ENCODE peak calls at places on chromosome 12, in six cellular contexts. One of them, this sample, is unnamed.
A peak's percentile ranks its signal among the peaks of the same experiment; 100 is the strongest.

GRCh38 chr12:15299947-15300346 is 22.4 kb upstream of the PTPRO start:
- DNase-seq in H1: no peak
- DNase-seq in IMR-90: no peak
- DNase-seq in GM12878: no peak
- DNase-seq in SK-N-SH: no peak
- DNase-seq in HepG2: no peak
- DNase-seq in this sample: no peak

GRCh38 chr12:99455350-99456037 is 192.1 kb upstream of the GARIN6 start:
- DNase-seq in H1: no peak
- DNase-seq in IMR-90: no peak
- DNase-seq in GM12878: no peak
- DNase-seq in SK-N-SH: no peak
- DNase-seq in HepG2: no peak
- DNase-seq in this sample: no peak

GRCh38 chr12:30599631-30600030 is 96.0 kb downstream of the IPO8 start:
- DNase-seq in H1: no peak
- DNase-seq in IMR-90: peak; percentile 39
- DNase-seq in GM12878: no peak
- DNase-seq in SK-N-SH: no peak
- DNase-seq in HepG2: peak; percentile 97
- DNase-seq in this sample: no peak

GRCh38 chr12:104463371-104463770 is 6.6 kb downstream of the CHST11 start:
- DNase-seq in H1: no peak
- DNase-seq in IMR-90: no peak
- DNase-seq in GM12878: no peak
- DNase-seq in SK-N-SH: no peak
- DNase-seq in HepG2: no peak
- DNase-seq in this sample: no peak

GRCh38 chr12:114668905-114669304 is 15.1 kb downstream of the TBX3 start:
- DNase-seq in H1: no peak
- DNase-seq in IMR-90: no peak
- DNase-seq in GM12878: no peak
- DNase-seq in SK-N-SH: peak; percentile 86
- DNase-seq in HepG2: peak; percentile 45
- DNase-seq in this sample: no peak

GRCh38 chr12:106299193-106299794 is 3.2 kb upstream of the TCP11L2 start:
- DNase-seq in H1: no peak
- DNase-seq in IMR-90: peak; percentile 30
- DNase-seq in GM12878: no peak
- DNase-seq in SK-N-SH: no peak
- DNase-seq in HepG2: no peak
- DNase-seq in this sample: no peak

GRCh38 chr12:49298160-49298559 is 3.2 kb downstream of the PRPH start:
- DNase-seq in H1: no peak
- DNase-seq in IMR-90: no peak
- DNase-seq in GM12878: no peak
- DNase-seq in SK-N-SH: peak; percentile 55
- DNase-seq in HepG2: no peak
- DNase-seq in this sample: no peak

GRCh38 chr12:27936196-27936595 is 36.3 kb downstream of the PTHLH start:
- DNase-seq in H1: no peak
- DNase-seq in IMR-90: peak; percentile 54
- DNase-seq in GM12878: no peak
- DNase-seq in SK-N-SH: no peak
- DNase-seq in HepG2: no peak
- DNase-seq in this sample: no peak

GRCh38 chr12:104182144-104182543 is 33.4 kb upstream of the TXNRD1 start:
- DNase-seq in H1: no peak
- DNase-seq in IMR-90: peak; percentile 96
- DNase-seq in GM12878: no peak
- DNase-seq in SK-N-SH: no peak
- DNase-seq in HepG2: no peak
- DNase-seq in this sample: no peak

GRCh38 chr12:15689751-15690191 is 99.4 kb downstream of the EPS8 start:
- DNase-seq in H1: no peak
- DNase-seq in IMR-90: no peak
- DNase-seq in GM12878: no peak
- DNase-seq in SK-N-SH: no peak
- DNase-seq in HepG2: peak; percentile 6
- DNase-seq in this sample: no peak

GRCh38 chr12:39077226-39077625 is 171.8 kb upstream of the CPNE8 start:
- DNase-seq in H1: no peak
- DNase-seq in IMR-90: no peak
- DNase-seq in GM12878: no peak
- DNase-seq in SK-N-SH: peak; percentile 30
- DNase-seq in HepG2: no peak
- DNase-seq in this sample: no peak

GRCh38 chr12:132423251-132424117 is 66.5 kb upstream of the FBRSL1 start:
- DNase-seq in H1: no peak
- DNase-seq in IMR-90: no peak
- DNase-seq in GM12878: no peak
- DNase-seq in SK-N-SH: peak; percentile 81
- DNase-seq in HepG2: peak; percentile 23
- DNase-seq in this sample: peak; percentile 78

GRCh38 chr12:102702447-102703114 is 214.5 kb downstream of the PAH start:
- DNase-seq in H1: peak; percentile 65
- DNase-seq in IMR-90: peak; percentile 65
- DNase-seq in GM12878: no peak
- DNase-seq in SK-N-SH: peak; percentile 48
- DNase-seq in HepG2: peak; percentile 54
- DNase-seq in this sample: peak; percentile 71

GRCh38 chr12:49189731-49190314 is 943 bp upstream of the TUBA1A start:
- DNase-seq in H1: no peak
- DNase-seq in IMR-90: no peak
- DNase-seq in GM12878: no peak
- DNase-seq in SK-N-SH: no peak
- DNase-seq in HepG2: no peak
- DNase-seq in this sample: no peak

GRCh38 chr12:64236549-64236948 is 14.5 kb upstream of the KICS2 start:
- DNase-seq in H1: no peak
- DNase-seq in IMR-90: peak; percentile 19
- DNase-seq in GM12878: no peak
- DNase-seq in SK-N-SH: peak; percentile 7
- DNase-seq in HepG2: no peak
- DNase-seq in this sample: no peak

GRCh38 chr12:110932048-110932447 is 11.7 kb upstream of the MYL2 start:
- DNase-seq in H1: peak; percentile 63
- DNase-seq in IMR-90: no peak
- DNase-seq in GM12878: no peak
- DNase-seq in SK-N-SH: peak; percentile 40
- DNase-seq in HepG2: no peak
- DNase-seq in this sample: no peak

GRCh38 chr12:13864081-13864673 is 117.2 kb downstream of the GRIN2B start:
- DNase-seq in H1: peak; percentile 84
- DNase-seq in IMR-90: peak; percentile 61
- DNase-seq in GM12878: peak; percentile 11
- DNase-seq in SK-N-SH: peak; percentile 46
- DNase-seq in HepG2: peak; percentile 48
- DNase-seq in this sample: peak; percentile 58

GRCh38 chr12:21759737-21760136 is 14.8 kb downstream of the KCNJ8 start:
- DNase-seq in H1: no peak
- DNase-seq in IMR-90: no peak
- DNase-seq in GM12878: no peak
- DNase-seq in SK-N-SH: no peak
- DNase-seq in HepG2: no peak
- DNase-seq in this sample: no peak

GRCh38 chr12:644818-645552 is 18.3 kb downstream of the NINJ2 start:
- DNase-seq in H1: no peak
- DNase-seq in IMR-90: no peak
- DNase-seq in GM12878: no peak
- DNase-seq in SK-N-SH: no peak
- DNase-seq in HepG2: no peak
- DNase-seq in this sample: no peak

GRCh38 chr12:14086838-14087237 is 105.4 kb upstream of the GRIN2B start:
- DNase-seq in H1: no peak
- DNase-seq in IMR-90: no peak
- DNase-seq in GM12878: no peak
- DNase-seq in SK-N-SH: no peak
- DNase-seq in HepG2: no peak
- DNase-seq in this sample: no peak

GRCh38 chr12:126936181-126936851 is 1330.7 kb upstream of the TMEM132C start:
- DNase-seq in H1: no peak
- DNase-seq in IMR-90: no peak
- DNase-seq in GM12878: peak; percentile 7
- DNase-seq in SK-N-SH: no peak
- DNase-seq in HepG2: no peak
- DNase-seq in this sample: no peak

GRCh38 chr12:9787340-9787737 is 26.6 kb upstream of the CD69 start:
- DNase-seq in H1: no peak
- DNase-seq in IMR-90: peak; percentile 46
- DNase-seq in GM12878: no peak
- DNase-seq in SK-N-SH: no peak
- DNase-seq in HepG2: no peak
- DNase-seq in this sample: no peak

GRCh38 chr12:119406322-119406721 is 71.8 kb downstream of the CCDC60 start:
- DNase-seq in H1: no peak
- DNase-seq in IMR-90: no peak
- DNase-seq in GM12878: no peak
- DNase-seq in SK-N-SH: no peak
- DNase-seq in HepG2: no peak
- DNase-seq in this sample: no peak

GRCh38 chr12:122917508-122918227 is 21.7 kb upstream of the VPS37B start:
- DNase-seq in H1: no peak
- DNase-seq in IMR-90: peak; percentile 73
- DNase-seq in GM12878: no peak
- DNase-seq in SK-N-SH: no peak
- DNase-seq in HepG2: peak; percentile 86
- DNase-seq in this sample: peak; percentile 37

GRCh38 chr12:109767456-109767855 is 53.8 kb downstream of the FAM222A start:
- DNase-seq in H1: peak; percentile 30
- DNase-seq in IMR-90: no peak
- DNase-seq in GM12878: no peak
- DNase-seq in SK-N-SH: peak; percentile 20
- DNase-seq in HepG2: no peak
- DNase-seq in this sample: no peak

GRCh38 chr12:109178532-109178931 is 62.1 kb downstream of the ACACB start:
- DNase-seq in H1: no peak
- DNase-seq in IMR-90: no peak
- DNase-seq in GM12878: no peak
- DNase-seq in SK-N-SH: no peak
- DNase-seq in HepG2: no peak
- DNase-seq in this sample: no peak

GRCh38 chr12:112602150-112602549 is 183.4 kb downstream of the PTPN11 start:
- DNase-seq in H1: peak; percentile 49
- DNase-seq in IMR-90: no peak
- DNase-seq in GM12878: no peak
- DNase-seq in SK-N-SH: no peak
- DNase-seq in HepG2: no peak
- DNase-seq in this sample: no peak

GRCh38 chr12:9702239-9702638 is 30.7 kb downstream of the CLECL1 start:
- DNase-seq in H1: no peak
- DNase-seq in IMR-90: no peak
- DNase-seq in GM12878: no peak
- DNase-seq in SK-N-SH: no peak
- DNase-seq in HepG2: no peak
- DNase-seq in this sample: no peak

DNA sequence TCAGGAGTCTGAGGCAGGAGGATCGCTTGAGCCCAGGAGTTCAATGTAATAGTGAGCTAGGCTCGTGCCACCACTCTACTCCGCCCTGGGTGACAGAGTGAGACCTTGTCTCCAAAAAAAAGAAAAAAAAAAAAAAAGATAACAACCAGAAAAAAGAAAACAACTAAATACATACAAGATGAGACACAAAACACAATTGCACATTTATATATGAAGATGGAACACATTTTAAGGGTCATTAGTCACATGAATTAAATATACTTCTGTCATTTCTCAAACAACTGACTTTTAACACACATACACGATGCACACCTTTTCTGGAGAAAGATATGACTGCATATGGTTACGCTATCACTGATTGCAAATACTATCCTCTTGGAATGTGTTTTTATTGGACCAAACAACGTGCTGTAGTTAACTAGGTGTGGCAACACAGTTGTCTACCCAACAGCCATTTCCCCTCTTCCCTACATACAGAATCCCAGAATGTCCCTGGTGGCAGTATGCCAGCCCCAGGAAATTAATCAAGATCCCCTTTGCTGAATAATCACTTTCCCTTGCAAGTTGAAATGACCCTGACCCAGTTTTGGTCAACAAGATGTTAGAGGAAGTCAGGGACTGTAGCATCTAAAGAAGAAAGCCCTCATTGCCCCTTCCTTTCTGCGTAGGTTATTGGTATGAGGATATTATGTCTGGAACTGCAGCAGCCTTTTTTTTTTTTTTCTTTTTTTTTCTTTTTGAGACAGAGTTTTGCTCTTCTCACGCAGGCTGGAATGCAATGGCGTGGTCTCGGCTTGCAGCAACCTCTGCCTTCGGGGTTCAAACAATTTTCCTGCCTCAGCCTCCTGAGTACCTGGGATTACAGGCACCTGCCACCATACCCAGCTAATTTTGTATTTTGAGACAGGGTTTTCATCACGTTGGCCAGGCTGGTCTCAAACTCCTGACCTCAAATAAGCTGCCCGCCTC is 5.6 kb upstream of the MYL6B start:
- DNase-seq in H1: no peak
- DNase-seq in IMR-90: no peak
- DNase-seq in GM12878: no peak
- DNase-seq in SK-N-SH: no peak
- DNase-seq in HepG2: no peak
- DNase-seq in this sample: no peak
- TF ChIP-seq USF2 in H1: no peak
- TF ChIP-seq USF2 in IMR-90: no peak
- TF ChIP-seq USF2 in GM12878: no peak
- TF ChIP-seq USF2 in SK-N-SH: no peak
- TF ChIP-seq USF2 in HepG2: no peak
- TF ChIP-seq USF2 in this sample: no peak

GRCh38 chr12:4137015-4137414 is 136.5 kb upstream of the CCND2 start:
- DNase-seq in H1: no peak
- DNase-seq in IMR-90: no peak
- DNase-seq in GM12878: no peak
- DNase-seq in SK-N-SH: no peak
- DNase-seq in HepG2: no peak
- DNase-seq in this sample: no peak
- H3K9ac ChIP-seq in H1: no peak overlapping the region
- H3K9ac ChIP-seq in IMR-90: no peak overlapping the region
- H3K9ac ChIP-seq in GM12878: peak overlapping the region; percentile 36
- H3K9ac ChIP-seq in SK-N-SH: no peak overlapping the region
- H3K9ac ChIP-seq in HepG2: no peak overlapping the region
- H3K9ac ChIP-seq in this sample: no peak overlapping the region

DNA sequence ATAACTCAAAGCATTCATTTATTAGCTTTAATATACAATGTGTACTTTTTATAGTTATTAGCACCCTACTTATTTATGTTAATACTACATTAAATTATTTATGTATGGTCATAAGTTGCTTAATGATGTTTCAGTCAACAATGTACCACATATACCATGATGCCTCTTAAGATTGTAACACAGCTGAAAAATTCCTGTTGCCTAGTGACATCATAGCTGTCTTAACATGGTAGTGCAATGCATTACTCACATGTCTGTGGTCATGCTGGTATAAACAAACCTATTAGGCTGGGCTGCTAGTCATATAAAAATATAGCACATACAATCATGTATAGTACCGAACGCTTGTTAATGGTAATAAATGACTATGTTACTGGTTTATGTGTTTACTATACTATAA is 120.4 kb downstream of the ANO6 start:
- DNase-seq in H1: no peak
- DNase-seq in IMR-90: peak; percentile 99
- DNase-seq in GM12878: no peak
- DNase-seq in SK-N-SH: no peak
- DNase-seq in HepG2: no peak
- DNase-seq in this sample: no peak
- TF ChIP-seq USF2 in H1: no peak
- TF ChIP-seq USF2 in IMR-90: no peak
- TF ChIP-seq USF2 in GM12878: no peak
- TF ChIP-seq USF2 in SK-N-SH: no peak
- TF ChIP-seq USF2 in HepG2: no peak
- TF ChIP-seq USF2 in this sample: no peak

GRCh38 chr12:118271770-118272417 is 100.8 kb downstream of the TAOK3 start:
- DNase-seq in H1: no peak
- DNase-seq in IMR-90: no peak
- DNase-seq in GM12878: no peak
- DNase-seq in SK-N-SH: no peak
- DNase-seq in HepG2: no peak
- DNase-seq in this sample: no peak
- H3K9ac ChIP-seq in H1: no peak overlapping the region
- H3K9ac ChIP-seq in IMR-90: no peak overlapping the region
- H3K9ac ChIP-seq in GM12878: no peak overlapping the region
- H3K9ac ChIP-seq in SK-N-SH: no peak overlapping the region
- H3K9ac ChIP-seq in HepG2: no peak overlapping the region
- H3K9ac ChIP-seq in this sample: no peak overlapping the region

This sample was measured in K562.